ENCODE peak calls at places on chromosome 18, in nine cellular contexts. X is ovary, P is H54, A is A549, E is NB4, Y is GM12891, F is esophagus squamous epithelium, R is tibial nerve, G is body of pancreas. M is an unnamed sample.

GRCh38 chr18:7158201-7158600 is 40.6 kb upstream of the LAMA1 start:
- DNase-seq in X (no peak), P (peak; percentile 66), A (no peak), E (no peak), Y (no peak), F (no peak), R (no peak), G (no peak), M (no peak)

GRCh38 chr18:3758531-3758930 is 308.6 kb downstream of the TGIF1 start:
- DNase-seq in X (no peak), P (peak; percentile 13), A (peak; percentile 64), E (no peak), Y (no peak), F (no peak), R (no peak), G (no peak), M (no peak)

GRCh38 chr18:56214706-56215105 is 423.7 kb downstream of the TXNL1 start:
- DNase-seq in X (no peak), P (no peak), A (no peak), E (no peak), Y (no peak), F (no peak), R (no peak), G (no peak), M (no peak)

GRCh38 chr18:72848534-72849237 is 19.1 kb downstream of the NETO1 start:
- DNase-seq in X (no peak), P (no peak), A (no peak), E (no peak), Y (no peak), F (no peak), R (no peak), G (no peak), M (no peak)

GRCh38 chr18:58800582-58800981 is 64.1 kb upstream of the ZNF532 start:
- DNase-seq in X (no peak), P (no peak), A (no peak), E (no peak), Y (peak; percentile 35), F (no peak), R (no peak), G (no peak), M (no peak)

GRCh38 chr18:58241877-58242276 is 197.9 kb downstream of the NEDD4L start:
- DNase-seq in X (no peak), P (no peak), A (no peak), E (peak; percentile 19), Y (no peak), F (no peak), R (no peak), G (peak; percentile 52), M (no peak)

GRCh38 chr18:36284671-36285295 is 12.7 kb upstream of the FHOD3 start:
- DNase-seq in X (no peak), P (peak; percentile 22), A (peak; percentile 62), E (peak; percentile 64), Y (no peak), F (no peak), R (peak; percentile 76), G (peak; percentile 48), M (peak; percentile 85)

GRCh38 chr18:24168496-24168895 is 29.6 kb downstream of the CABYR start:
- DNase-seq in X (no peak), P (no peak), A (no peak), E (no peak), Y (no peak), F (no peak), R (no peak), G (no peak), M (no peak)

GRCh38 chr18:12121175-12122095 is 27.8 kb downstream of the ANKRD62 start:
- DNase-seq in X (no peak), P (no peak), A (peak; percentile 17), E (peak; percentile 4), Y (no peak), F (no peak), R (no peak), G (peak; percentile 34), M (no peak)

GRCh38 chr18:10101293-10101701 is 187.5 kb downstream of the VAPA start:
- DNase-seq in X (peak; percentile 79), P (no peak), A (no peak), E (peak; percentile 80), Y (no peak), F (no peak), R (no peak), G (no peak), M (no peak)

GRCh38 chr18:22946841-22947240 is 13.7 kb downstream of the RBBP8 start:
- DNase-seq in X (no peak), P (no peak), A (no peak), E (no peak), Y (no peak), F (no peak), R (no peak), G (no peak), M (no peak)

GRCh38 chr18:49654347-49654746 is 92.5 kb downstream of the LIPG start:
- DNase-seq in X (no peak), P (no peak), A (no peak), E (no peak), Y (no peak), F (no peak), R (no peak), G (no peak), M (no peak)

GRCh38 chr18:32906506-32907214 is 133.8 kb upstream of the KLHL14 start:
- DNase-seq in X (no peak), P (no peak), A (no peak), E (peak; percentile 5), Y (no peak), F (no peak), R (no peak), G (no peak), M (no peak)

GRCh38 chr18:79863161-79863945 is 65.6 kb downstream of the KCNG2 start:
- DNase-seq in X (no peak), P (no peak), A (no peak), E (no peak), Y (no peak), F (no peak), R (no peak), G (no peak), M (no peak)

GRCh38 chr18:56873441-56874140 is 222.4 kb downstream of the WDR7 start:
- DNase-seq in X (no peak), P (no peak), A (no peak), E (peak; percentile 27), Y (no peak), F (no peak), R (no peak), G (no peak), M (no peak)

GRCh38 chr18:56083889-56084288 is 495.9 kb upstream of the TCF4 start:
- DNase-seq in X (no peak), P (no peak), A (no peak), E (no peak), Y (no peak), F (no peak), R (no peak), G (no peak), M (no peak)

GRCh38 chr18:59655661-59656060 is 41.6 kb downstream of the CCBE1 start:
- DNase-seq in X (no peak), P (no peak), A (no peak), E (no peak), Y (no peak), F (no peak), R (no peak), G (no peak), M (no peak)

GRCh38 chr18:34866739-34867138 is 156.6 kb downstream of the DTNA start:
- DNase-seq in X (no peak), P (no peak), A (no peak), E (no peak), Y (no peak), F (no peak), R (no peak), G (no peak), M (no peak)

GRCh38 chr18:2303517-2304238 is 267.6 kb downstream of the METTL4 start:
- DNase-seq in X (no peak), P (peak; percentile 12), A (peak; percentile 36), E (no peak), Y (no peak), F (no peak), R (no peak), G (no peak), M (peak; percentile 16)

GRCh38 chr18:46324556-46324955 is 220.4 kb downstream of the HAUS1 start:
- DNase-seq in X (no peak), P (peak; percentile 78), A (peak; percentile 49), E (peak; percentile 79), Y (no peak), F (no peak), R (no peak), G (no peak), M (no peak)

GRCh38 chr18:64322189-64322588 is 173.3 kb upstream of the LINC00305 start:
- DNase-seq in X (no peak), P (no peak), A (no peak), E (no peak), Y (no peak), F (no peak), R (no peak), G (no peak), M (no peak)
- TF ChIP-seq POLR2A in X (no peak), P (no peak), A (no peak), E (no peak), Y (no peak), F (no peak), R (no peak), G (no peak), M (no peak)

DNA sequence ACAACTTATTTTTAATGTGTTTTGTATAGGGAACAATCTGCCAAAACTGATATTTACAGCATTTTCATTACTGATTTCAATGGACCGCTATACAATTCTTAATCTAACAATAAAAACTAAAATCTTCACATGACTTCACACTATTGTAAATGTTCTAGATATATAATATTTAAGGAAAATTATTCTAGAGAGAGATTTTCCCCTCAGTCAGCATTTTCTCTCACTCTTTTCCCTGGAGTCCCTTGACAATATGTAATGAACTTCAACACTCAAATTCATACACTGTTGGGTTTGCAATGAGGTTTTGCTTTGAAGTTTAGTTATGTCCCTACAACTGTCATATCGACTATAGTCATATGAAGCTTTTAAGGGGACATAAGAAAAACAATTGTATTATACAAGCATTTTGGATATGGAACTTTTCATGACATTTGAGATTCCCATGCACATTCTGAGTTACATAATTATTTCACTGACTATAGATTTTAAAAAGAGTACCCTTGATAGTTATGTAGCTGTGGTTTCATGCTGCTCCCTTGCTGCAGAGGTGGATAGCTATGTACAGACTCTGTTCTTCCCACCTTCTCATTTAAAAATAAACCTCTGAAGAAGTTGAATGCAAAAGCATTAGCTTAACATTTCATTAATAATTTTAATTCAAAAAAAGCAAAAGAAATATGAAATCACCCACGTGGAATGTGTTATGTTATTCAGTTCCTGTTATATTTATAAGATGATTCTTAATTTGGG is 338.5 kb downstream of the AKAIN1 start:
- DNase-seq in X (no peak), P (no peak), A (no peak), E (no peak), Y (no peak), F (no peak), R (no peak), G (no peak), M (no peak)
- TF ChIP-seq POLR2A in X (no peak), P (no peak), A (no peak), E (no peak), Y (no peak), F (no peak), R (no peak), G (no peak), M (no peak)

GRCh38 chr18:8988262-8988871 is 114.1 kb upstream of the NDUFV2 start:
- DNase-seq in X (peak; percentile 49), P (peak; percentile 45), A (peak; percentile 65), E (peak; percentile 71), Y (peak; percentile 32), F (no peak), R (peak; percentile 26), G (peak; percentile 62), M (peak; percentile 85)
- TF ChIP-seq POLR2A in X (no peak), P (no peak), A (no peak), E (no peak), Y (no peak), F (no peak), R (no peak), G (no peak), M (no peak)

GRCh38 chr18:26226229-26227050 is at the start of gene TAF4B:
- DNase-seq in X (peak; percentile 97), P (peak; percentile 74), A (peak; percentile 92), E (peak; percentile 92), Y (peak; percentile 79), F (peak; percentile 50), R (peak; percentile 89), G (peak; percentile 93), M (peak; percentile 95)
- TF ChIP-seq POLR2A in X (peak; percentile 57), P (no peak), A (peak; percentile 52), E (peak; percentile 46), Y (peak; percentile 71), F (peak; percentile 12), R (peak; percentile 85), G (peak; percentile 88), M (peak; percentile 83)

M was measured in erythroblast.